ENCODE peak calls at places on chromosome 12, in eight cellular contexts. One of them, this sample, is unnamed.

GRCh38 chr12:31465002-31465401 is 125.9 kb downstream of the DENND5B start:
- DNase-seq in GM12865: no peak
- DNase-seq in nephron progenitor cell: no peak
- DNase-seq in Calu3: no peak
- DNase-seq in pancreas: no peak
- DNase-seq in retinal pigment epithelial cell: no peak
- DNase-seq in ascending aorta: no peak
- DNase-seq in stomach: no peak
- DNase-seq in this sample: no peak

GRCh38 chr12:109462868-109463692 is 14.0 kb downstream of the KCTD10 start:
- DNase-seq in GM12865: no peak
- DNase-seq in nephron progenitor cell: peak
- DNase-seq in Calu3: peak
- DNase-seq in pancreas: no peak
- DNase-seq in retinal pigment epithelial cell: peak
- DNase-seq in ascending aorta: peak
- DNase-seq in stomach: peak
- DNase-seq in this sample: peak

GRCh38 chr12:117441751-117442150 is 80.3 kb upstream of the NOS1 start:
- DNase-seq in GM12865: no peak
- DNase-seq in nephron progenitor cell: no peak
- DNase-seq in Calu3: peak
- DNase-seq in pancreas: no peak
- DNase-seq in retinal pigment epithelial cell: no peak
- DNase-seq in ascending aorta: no peak
- DNase-seq in stomach: no peak
- DNase-seq in this sample: no peak

GRCh38 chr12:119868992-119869391 is 8.1 kb downstream of the CIT start:
- DNase-seq in GM12865: no peak
- DNase-seq in nephron progenitor cell: no peak
- DNase-seq in Calu3: no peak
- DNase-seq in pancreas: no peak
- DNase-seq in retinal pigment epithelial cell: no peak
- DNase-seq in ascending aorta: no peak
- DNase-seq in stomach: no peak
- DNase-seq in this sample: no peak

GRCh38 chr12:81699572-81699971 is 59.6 kb downstream of the PPFIA2 start:
- DNase-seq in GM12865: no peak
- DNase-seq in nephron progenitor cell: no peak
- DNase-seq in Calu3: no peak
- DNase-seq in pancreas: no peak
- DNase-seq in retinal pigment epithelial cell: no peak
- DNase-seq in ascending aorta: no peak
- DNase-seq in stomach: no peak
- DNase-seq in this sample: no peak

GRCh38 chr12:62192486-62193250 is 67.5 kb upstream of the USP15 start:
- DNase-seq in GM12865: peak
- DNase-seq in nephron progenitor cell: peak
- DNase-seq in Calu3: peak
- DNase-seq in pancreas: peak
- DNase-seq in retinal pigment epithelial cell: peak
- DNase-seq in ascending aorta: no peak
- DNase-seq in stomach: peak
- DNase-seq in this sample: peak

GRCh38 chr12:126404293-126404851 is 1339.1 kb downstream of the AACS start:
- DNase-seq in GM12865: no peak
- DNase-seq in nephron progenitor cell: no peak
- DNase-seq in Calu3: no peak
- DNase-seq in pancreas: no peak
- DNase-seq in retinal pigment epithelial cell: no peak
- DNase-seq in ascending aorta: no peak
- DNase-seq in stomach: no peak
- DNase-seq in this sample: no peak

GRCh38 chr12:11508699-11509098 is 113.3 kb upstream of the PRB2 start:
- DNase-seq in GM12865: no peak
- DNase-seq in nephron progenitor cell: no peak
- DNase-seq in Calu3: no peak
- DNase-seq in pancreas: no peak
- DNase-seq in retinal pigment epithelial cell: no peak
- DNase-seq in ascending aorta: no peak
- DNase-seq in stomach: no peak
- DNase-seq in this sample: no peak

GRCh38 chr12:110403975-110404675 is 617 bp upstream of the ANAPC7 start:
- DNase-seq in GM12865: peak
- DNase-seq in nephron progenitor cell: peak
- DNase-seq in Calu3: peak
- DNase-seq in pancreas: peak
- DNase-seq in retinal pigment epithelial cell: no peak
- DNase-seq in ascending aorta: no peak
- DNase-seq in stomach: peak
- DNase-seq in this sample: peak

GRCh38 chr12:19576421-19576925 is 137.2 kb downstream of the AEBP2 start:
- DNase-seq in GM12865: no peak
- DNase-seq in nephron progenitor cell: no peak
- DNase-seq in Calu3: no peak
- DNase-seq in pancreas: no peak
- DNase-seq in retinal pigment epithelial cell: no peak
- DNase-seq in ascending aorta: no peak
- DNase-seq in stomach: no peak
- DNase-seq in this sample: no peak

GRCh38 chr12:90281156-90281868 is 572.7 kb upstream of the ATP2B1 start:
- DNase-seq in GM12865: no peak
- DNase-seq in nephron progenitor cell: no peak
- DNase-seq in Calu3: no peak
- DNase-seq in pancreas: no peak
- DNase-seq in retinal pigment epithelial cell: no peak
- DNase-seq in ascending aorta: no peak
- DNase-seq in stomach: no peak
- DNase-seq in this sample: no peak

GRCh38 chr12:25570418-25570817 is 17.3 kb upstream of the LMNTD1 start:
- DNase-seq in GM12865: no peak
- DNase-seq in nephron progenitor cell: no peak
- DNase-seq in Calu3: no peak
- DNase-seq in pancreas: no peak
- DNase-seq in retinal pigment epithelial cell: no peak
- DNase-seq in ascending aorta: no peak
- DNase-seq in stomach: no peak
- DNase-seq in this sample: no peak

GRCh38 chr12:20438307-20438779 is 70.0 kb downstream of the PDE3A start:
- DNase-seq in GM12865: no peak
- DNase-seq in nephron progenitor cell: no peak
- DNase-seq in Calu3: no peak
- DNase-seq in pancreas: no peak
- DNase-seq in retinal pigment epithelial cell: no peak
- DNase-seq in ascending aorta: no peak
- DNase-seq in stomach: no peak
- DNase-seq in this sample: no peak

GRCh38 chr12:34346372-34347034 is 324.2 kb downstream of the ALG10 start:
- DNase-seq in GM12865: no peak
- DNase-seq in nephron progenitor cell: no peak
- DNase-seq in Calu3: no peak
- DNase-seq in pancreas: no peak
- DNase-seq in retinal pigment epithelial cell: no peak
- DNase-seq in ascending aorta: no peak
- DNase-seq in stomach: no peak
- DNase-seq in this sample: no peak

GRCh38 chr12:79895804-79896203 is 39.1 kb downstream of the PPP1R12A start:
- DNase-seq in GM12865: no peak
- DNase-seq in nephron progenitor cell: no peak
- DNase-seq in Calu3: no peak
- DNase-seq in pancreas: no peak
- DNase-seq in retinal pigment epithelial cell: no peak
- DNase-seq in ascending aorta: no peak
- DNase-seq in stomach: no peak
- DNase-seq in this sample: no peak

GRCh38 chr12:122981036-122981471 is 573 bp downstream of the ARL6IP4 start:
- DNase-seq in GM12865: no peak
- DNase-seq in nephron progenitor cell: no peak
- DNase-seq in Calu3: no peak
- DNase-seq in pancreas: no peak
- DNase-seq in retinal pigment epithelial cell: no peak
- DNase-seq in ascending aorta: no peak
- DNase-seq in stomach: no peak
- DNase-seq in this sample: peak

GRCh38 chr12:91109148-91109564 is 2.1 kb downstream of the LUM start:
- DNase-seq in GM12865: peak
- DNase-seq in nephron progenitor cell: peak
- DNase-seq in Calu3: peak
- DNase-seq in pancreas: peak
- DNase-seq in retinal pigment epithelial cell: no peak
- DNase-seq in ascending aorta: no peak
- DNase-seq in stomach: peak
- DNase-seq in this sample: peak

DNA sequence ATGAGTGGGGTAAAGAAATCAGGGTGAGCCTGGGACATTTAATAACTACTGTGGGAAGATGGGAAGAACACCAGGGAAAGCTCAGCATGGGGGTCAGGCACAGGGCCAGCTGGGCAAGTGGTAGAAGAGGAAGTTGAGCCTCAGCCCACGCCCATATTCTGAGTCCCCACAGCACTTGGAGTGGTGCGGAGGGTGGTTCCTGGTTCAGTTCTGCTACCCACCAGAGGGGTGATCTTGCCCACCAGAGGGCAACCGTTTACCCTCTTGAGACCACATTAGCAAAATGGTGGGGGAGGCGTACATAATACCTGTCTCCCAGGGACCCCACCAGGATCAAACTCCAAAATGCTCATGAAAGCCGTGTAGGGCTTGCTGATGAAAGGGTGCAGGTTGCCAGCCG is 16.8 kb upstream of the ANKRD33 start:
- DNase-seq in GM12865: no peak
- DNase-seq in nephron progenitor cell: no peak
- DNase-seq in Calu3: no peak
- DNase-seq in pancreas: no peak
- DNase-seq in retinal pigment epithelial cell: no peak
- DNase-seq in ascending aorta: no peak
- DNase-seq in stomach: no peak
- DNase-seq in this sample: no peak
- TF ChIP-seq CTCF in GM12865: no peak
- TF ChIP-seq CTCF in nephron progenitor cell: no peak
- TF ChIP-seq CTCF in Calu3: no peak
- TF ChIP-seq CTCF in pancreas: no peak
- TF ChIP-seq CTCF in retinal pigment epithelial cell: no peak
- TF ChIP-seq CTCF in ascending aorta: no peak
- TF ChIP-seq CTCF in stomach: no peak
- TF ChIP-seq CTCF in this sample: no peak

DNA sequence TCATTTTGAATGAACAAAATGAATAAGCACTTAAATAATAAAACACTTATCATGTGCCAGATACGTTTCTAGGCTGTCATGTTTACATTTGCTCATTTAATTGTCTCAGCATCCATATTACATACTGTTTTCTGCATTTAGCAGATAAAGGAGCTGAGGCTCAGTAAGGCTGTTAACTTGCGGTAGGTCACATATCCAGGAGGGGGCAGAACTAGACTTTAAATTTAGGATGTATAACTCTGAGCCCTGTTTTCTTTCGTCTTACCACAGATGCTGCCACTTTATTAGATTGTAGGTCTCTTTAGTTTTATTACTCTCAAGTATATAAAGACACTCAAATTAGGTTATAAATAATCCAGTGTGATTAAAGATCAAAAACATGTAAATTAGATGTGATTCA is 17.7 kb downstream of the IRAK4 start:
- DNase-seq in GM12865: peak
- DNase-seq in nephron progenitor cell: no peak
- DNase-seq in Calu3: no peak
- DNase-seq in pancreas: no peak
- DNase-seq in retinal pigment epithelial cell: no peak
- DNase-seq in ascending aorta: no peak
- DNase-seq in stomach: no peak
- DNase-seq in this sample: no peak
- TF ChIP-seq CTCF in GM12865: peak
- TF ChIP-seq CTCF in nephron progenitor cell: peak
- TF ChIP-seq CTCF in Calu3: no peak
- TF ChIP-seq CTCF in pancreas: no peak
- TF ChIP-seq CTCF in retinal pigment epithelial cell: peak
- TF ChIP-seq CTCF in ascending aorta: no peak
- TF ChIP-seq CTCF in stomach: no peak
- TF ChIP-seq CTCF in this sample: peak

GRCh38 chr12:57521475-57522018 is 1.1 kb upstream of the MBD6 start:
- DNase-seq in GM12865: no peak
- DNase-seq in nephron progenitor cell: peak
- DNase-seq in Calu3: peak
- DNase-seq in pancreas: peak
- DNase-seq in retinal pigment epithelial cell: peak
- DNase-seq in ascending aorta: no peak
- DNase-seq in stomach: peak
- DNase-seq in this sample: peak

GRCh38 chr12:57523706-57524614 is 1.3 kb downstream of the MBD6 start:
- DNase-seq in GM12865: peak
- DNase-seq in nephron progenitor cell: no peak
- DNase-seq in Calu3: no peak
- DNase-seq in pancreas: no peak
- DNase-seq in retinal pigment epithelial cell: no peak
- DNase-seq in ascending aorta: no peak
- DNase-seq in stomach: no peak
- DNase-seq in this sample: no peak

GRCh38 chr12:57522887-57523705 is 472 bp downstream of the MBD6 start:
- DNase-seq in GM12865: peak
- DNase-seq in nephron progenitor cell: peak
- DNase-seq in Calu3: no peak
- DNase-seq in pancreas: peak
- DNase-seq in retinal pigment epithelial cell: no peak
- DNase-seq in ascending aorta: no peak
- DNase-seq in stomach: peak
- DNase-seq in this sample: peak

GRCh38 chr12:57520008-57520726 is at the start of gene DDIT3:
- DNase-seq in GM12865: peak
- DNase-seq in nephron progenitor cell: peak
- DNase-seq in Calu3: peak
- DNase-seq in pancreas: peak
- DNase-seq in retinal pigment epithelial cell: peak
- DNase-seq in ascending aorta: peak
- DNase-seq in stomach: peak
- DNase-seq in this sample: peak

GRCh38 chr12:57522019-57522886 is at the start of gene MBD6:
- DNase-seq in GM12865: peak
- DNase-seq in nephron progenitor cell: peak
- DNase-seq in Calu3: peak
- DNase-seq in pancreas: peak
- DNase-seq in retinal pigment epithelial cell: peak
- DNase-seq in ascending aorta: peak
- DNase-seq in stomach: peak
- DNase-seq in this sample: peak
- TF ChIP-seq CTCF in GM12865: no peak
- TF ChIP-seq CTCF in nephron progenitor cell: no peak
- TF ChIP-seq CTCF in Calu3: no peak
- TF ChIP-seq CTCF in pancreas: no peak
- TF ChIP-seq CTCF in retinal pigment epithelial cell: no peak
- TF ChIP-seq CTCF in ascending aorta: no peak
- TF ChIP-seq CTCF in stomach: no peak
- TF ChIP-seq CTCF in this sample: no peak

DNA sequence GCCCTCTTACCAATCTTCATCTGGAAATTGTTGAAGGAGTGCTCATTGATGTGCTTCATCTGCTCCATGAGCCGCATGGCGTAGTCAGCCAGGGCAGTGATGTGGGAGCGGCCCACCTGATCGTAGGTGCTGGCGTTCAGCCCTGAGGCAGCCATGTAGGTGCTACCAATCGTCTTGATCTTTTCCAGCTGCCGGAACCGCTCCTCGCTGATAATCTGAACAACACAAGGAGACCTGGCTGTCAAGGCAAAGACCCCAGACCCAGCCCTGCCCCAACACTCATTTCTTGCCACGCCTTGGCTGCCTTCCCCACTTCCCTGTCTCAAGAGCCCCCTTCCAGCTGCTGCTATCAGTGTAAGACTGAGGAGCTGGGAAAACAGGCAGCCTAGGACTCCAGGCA is 18.1 kb downstream of the ADCY6 start:
- DNase-seq in GM12865: no peak
- DNase-seq in nephron progenitor cell: no peak
- DNase-seq in Calu3: no peak
- DNase-seq in pancreas: no peak
- DNase-seq in retinal pigment epithelial cell: no peak
- DNase-seq in ascending aorta: no peak
- DNase-seq in stomach: no peak
- DNase-seq in this sample: no peak
- TF ChIP-seq CTCF in GM12865: no peak
- TF ChIP-seq CTCF in nephron progenitor cell: no peak
- TF ChIP-seq CTCF in Calu3: no peak
- TF ChIP-seq CTCF in pancreas: no peak
- TF ChIP-seq CTCF in retinal pigment epithelial cell: no peak
- TF ChIP-seq CTCF in ascending aorta: no peak
- TF ChIP-seq CTCF in stomach: no peak
- TF ChIP-seq CTCF in this sample: no peak